ENCODE peak calls at places on chromosomes 12 and 14, in seven cellular contexts. G, X, D, A, S, E and V are unnamed samples.
A peak's percentile ranks its signal among the peaks of the same experiment; 100 is the strongest.

GRCh38 chr12:123057505-123058265 is 77.2 kb downstream of the ARL6IP4 start:
- DNase-seq in S (no peak), G (no peak), A (no peak), X (no peak), D (no peak), E (no peak), V (peak; percentile 73)

GRCh38 chr12:7959278-7960063 is 23.5 kb upstream of the SLC2A3 start:
- DNase-seq in D (peak; percentile 40), E (peak; percentile 38), G (peak; percentile 79), A (peak; percentile 92), S (peak; percentile 39), X (no peak), V (peak; percentile 54)

GRCh38 chr12:115451785-115452736 is 768.1 kb upstream of the TBX3 start:
- DNase-seq in G (no peak), X (peak; percentile 23), S (peak; percentile 90), E (peak; percentile 37), D (no peak), A (peak; percentile 91), V (no peak)

GRCh38 chr12:111842556-111843396 is 748 bp downstream of the MAPKAPK5 start:
- DNase-seq in G (peak; percentile 18), A (peak; percentile 67), X (peak; percentile 8), E (no peak), S (no peak), D (peak; percentile 24), V (no peak)

GRCh38 chr12:53057816-53058500 is 8.1 kb downstream of the TNS2 start:
- DNase-seq in S (peak; percentile 56), G (no peak), D (no peak), E (no peak), X (no peak), A (peak; percentile 47), V (no peak)

GRCh38 chr14:78700236-78700635 is 530.1 kb downstream of the NRXN3 start:
- DNase-seq in X (no peak), D (peak; percentile 3), S (no peak), A (no peak), E (no peak), G (no peak), V (no peak)

GRCh38 chr14:98120831-98121464 is 1151.0 kb downstream of the BCL11B start:
- DNase-seq in A (no peak), D (no peak), E (no peak), S (no peak), G (peak; percentile 81), X (no peak), V (no peak)

GRCh38 chr12:104752016-104752415 is 206.1 kb downstream of the SLC41A2 start:
- DNase-seq in A (peak; percentile 36), E (no peak), D (no peak), S (no peak), X (no peak), G (no peak), V (no peak)

GRCh38 chr12:123966596-123966995 is 6.0 kb downstream of the CCDC92 start:
- DNase-seq in A (no peak), E (no peak), X (no peak), S (peak; percentile 72), D (no peak), G (no peak), V (no peak)

GRCh38 chr12:2675776-2676175 is 119.0 kb upstream of the FKBP4 start:
- DNase-seq in D (no peak), E (no peak), G (no peak), S (no peak), A (peak; percentile 20), X (no peak), V (no peak)

GRCh38 chr12:107129315-107129930 is 36.1 kb upstream of the CRY1 start:
- DNase-seq in S (no peak), D (no peak), X (no peak), E (no peak), G (no peak), A (no peak), V (no peak)

GRCh38 chr14:82192387-82192786 is 658.7 kb upstream of the SEL1L start:
- DNase-seq in D (no peak), E (no peak), G (no peak), X (no peak), S (no peak), A (no peak), V (no peak)
- TF ChIP-seq CTCF in D (no peak), E (no peak), G (no peak), X (no peak), S (no peak), A (no peak), V (no peak)

GRCh38 chr14:57823015-57823660 is 42.8 kb downstream of the SLC35F4 start:
- DNase-seq in S (peak; percentile 31), X (no peak), A (no peak), G (peak; percentile 66), D (no peak), E (no peak), V (no peak)

GRCh38 chr14:57831981-57832380 is 33.9 kb downstream of the SLC35F4 start:
- DNase-seq in D (no peak), X (no peak), E (no peak), A (peak; percentile 84), S (no peak), G (peak; percentile 35), V (no peak)

GRCh38 chr14:57833304-57833703 is 32.6 kb downstream of the SLC35F4 start:
- DNase-seq in X (peak; percentile 5), D (peak; percentile 87), S (peak; percentile 49), E (no peak), A (peak; percentile 57), G (peak; percentile 98), V (no peak)

GRCh38 chr14:57834001-57834598 is 31.8 kb downstream of the SLC35F4 start:
- DNase-seq in G (no peak), D (no peak), E (no peak), S (no peak), X (no peak), A (no peak), V (no peak)

GRCh38 chr14:57828713-57829112 is 37.2 kb downstream of the SLC35F4 start:
- DNase-seq in E (no peak), A (no peak), S (no peak), D (no peak), G (no peak), X (no peak), V (no peak)
- TF ChIP-seq CTCF in E (no peak), A (no peak), S (no peak), D (no peak), G (no peak), X (no peak), V (no peak)

GRCh38 chr14:69064596-69064995 is 85.5 kb upstream of the ACTN1 start:
- DNase-seq in A (no peak), S (no peak), D (no peak), X (no peak), G (no peak), E (no peak), V (no peak)

GRCh38 chr14:69055973-69056372 is 76.9 kb upstream of the ACTN1 start:
- DNase-seq in X (no peak), D (no peak), E (no peak), A (no peak), G (no peak), S (peak; percentile 18), V (no peak)

GRCh38 chr14:69055125-69055524 is 76.0 kb upstream of the ACTN1 start:
- DNase-seq in D (peak; percentile 98), G (no peak), X (no peak), S (peak; percentile 92), A (no peak), E (no peak), V (no peak)

GRCh38 chr14:69056389-69056788 is 77.3 kb upstream of the ACTN1 start:
- DNase-seq in D (peak; percentile 73), X (no peak), E (no peak), A (peak; percentile 87), S (no peak), G (no peak), V (no peak)

DNA sequence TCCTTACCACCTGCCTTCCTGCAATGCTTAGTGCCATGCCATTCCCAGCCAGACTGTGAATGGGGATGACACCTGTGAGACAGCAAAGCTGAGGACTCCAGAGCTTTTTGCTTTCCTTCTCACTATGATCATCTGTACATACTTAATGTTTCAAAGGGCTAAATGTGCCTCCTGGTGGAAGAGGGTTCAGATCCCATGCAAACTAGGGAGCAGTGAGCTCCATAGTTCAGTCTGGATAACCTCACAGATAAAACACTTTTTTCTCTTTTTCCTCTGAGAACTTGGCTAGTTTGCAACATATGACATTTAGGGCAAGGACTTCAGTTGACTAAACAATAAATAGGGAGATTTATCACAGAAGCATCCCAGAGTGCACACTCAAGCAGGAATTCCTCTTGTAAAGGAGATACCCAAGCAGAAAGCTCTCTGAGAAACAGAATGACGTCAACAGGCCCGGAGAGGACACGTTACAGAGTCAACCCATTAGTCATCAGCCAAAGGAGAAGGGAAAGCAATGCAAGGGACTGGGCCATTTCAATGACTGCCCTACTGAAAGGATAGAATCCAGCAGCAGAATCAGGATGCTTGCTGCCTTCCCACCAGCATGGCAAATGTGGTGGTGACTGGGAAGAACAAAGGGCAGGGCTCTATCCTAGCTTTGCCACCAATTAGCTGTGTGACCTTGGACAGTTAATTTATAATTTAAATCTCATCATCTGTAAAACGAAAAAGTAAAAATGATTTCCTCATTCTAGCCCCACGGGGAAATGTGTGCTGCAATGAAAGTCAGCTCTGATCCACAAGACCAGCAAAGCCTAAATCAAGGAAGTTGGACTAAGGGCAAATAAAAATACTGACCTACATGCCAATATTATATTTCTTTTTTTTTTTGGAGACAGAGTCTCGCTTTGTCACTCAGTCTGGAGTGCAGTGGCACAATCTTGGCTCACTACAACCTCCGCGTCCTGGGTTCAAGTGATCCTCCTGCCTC is 80.9 kb upstream of the ACTN1 start:
- DNase-seq in S (peak; percentile 85), G (peak; percentile 71), E (no peak), D (peak; percentile 97), A (no peak), X (no peak), V (no peak)
- TF ChIP-seq CTCF in S (peak; percentile 21), G (no peak), E (no peak), D (peak; percentile 27), A (no peak), X (no peak), V (no peak)

GRCh38 chr12:6831021-6831420 is 2.8 kb downstream of the P3H3 start:
- DNase-seq in E (no peak), D (no peak), G (no peak), S (peak; percentile 91), A (no peak), X (no peak), V (no peak)

GRCh38 chr12:6827982-6828670 is at the start of gene P3H3:
- DNase-seq in A (peak; percentile 90), G (peak; percentile 19), E (no peak), S (peak; percentile 98), D (peak; percentile 39), X (no peak), V (no peak)

GRCh38 chr12:6828671-6829531 is 694 bp downstream of the P3H3 start:
- DNase-seq in S (peak; percentile 97), G (no peak), E (peak; percentile 68), A (peak; percentile 93), D (peak; percentile 71), X (peak; percentile 47), V (peak; percentile 32)

GRCh38 chr12:6830286-6830892 is 2.2 kb downstream of the P3H3 start:
- DNase-seq in G (no peak), D (no peak), A (no peak), X (no peak), S (peak; percentile 88), E (no peak), V (no peak)

GRCh38 chr12:6829532-6830220 is 1.5 kb downstream of the P3H3 start:
- DNase-seq in X (no peak), E (no peak), S (peak; percentile 97), G (peak; percentile 30), A (no peak), D (no peak), V (no peak)
- TF ChIP-seq CTCF in X (no peak), E (no peak), S (no peak), G (peak; percentile 35), A (peak; percentile 72), D (peak; percentile 53), V (no peak)

GRCh38 chr12:59194794-59195193 is 274.5 kb upstream of the LRIG3 start:
- DNase-seq in S (no peak), E (no peak), A (peak; percentile 86), G (no peak), D (no peak), X (no peak), V (no peak)
- TF ChIP-seq CTCF in S (no peak), E (no peak), A (peak; percentile 64), G (no peak), D (no peak), X (no peak), V (no peak)